ENCODE peak calls at places on chromosomes 11 and 22, in eight cellular contexts. I is cerebellar cortex; S is pulmonary artery endothelial cell; C is NCI-H446; Q is brain microvascular endothelial cell; V is EL; R is stimulated activated CD8-positive, alpha-beta memory T cell treated with anti-CD3 and anti-CD28 coated beads, Interleukin-4, amount 100 ng/mL, for 1 hour; N is mesenteric fat pad. K is an unnamed sample.

GRCh38 chr11:117059611-117060010 is 38.6 kb downstream of the SIK3 start:
- DNase-seq in V (no peak), C (no peak), I (no peak), Q (no peak), S (no peak), R (no peak), N (no peak), K (no peak)

GRCh38 chr22:22817468-22818201 is 70.0 kb upstream of the IGLL5 start:
- DNase-seq in Q (no peak), S (no peak), N (no peak), C (no peak), V (no peak), R (no peak), I (peak; percentile 29), K (no peak)

GRCh38 chr22:50276143-50276542 is 6.0 kb upstream of the MAPK11 start:
- DNase-seq in C (no peak), S (no peak), V (no peak), I (peak; percentile 70), N (no peak), R (peak; percentile 12), Q (no peak), K (peak; percentile 43)

GRCh38 chr11:126862664-126863247 is 137.8 kb downstream of the KIRREL3 start:
- DNase-seq in I (no peak), V (no peak), N (no peak), S (no peak), R (no peak), Q (no peak), C (no peak), K (no peak)

GRCh38 chr11:129709801-129710398 is 105.7 kb upstream of the TMEM45B start:
- DNase-seq in S (no peak), V (no peak), R (no peak), I (no peak), C (no peak), Q (no peak), N (peak; percentile 62), K (no peak)

GRCh38 chr22:26610072-26610958 is 7.5 kb downstream of the CRYBB1 start:
- DNase-seq in Q (peak; percentile 89), C (no peak), S (no peak), I (no peak), V (peak; percentile 97), R (no peak), N (peak; percentile 81), K (no peak)

GRCh38 chr22:47044722-47045545 is 282.5 kb downstream of the TBC1D22A start:
- DNase-seq in S (no peak), R (no peak), I (no peak), C (no peak), N (no peak), Q (no peak), V (no peak), K (no peak)

GRCh38 chr11:122979815-122980656 is 1.6 kb downstream of the BSX start:
- DNase-seq in I (no peak), Q (no peak), V (no peak), R (no peak), S (no peak), N (peak; percentile 64), C (no peak), K (no peak)

GRCh38 chr22:37930270-37930951 is 23.0 kb downstream of the C22orf23 start:
- DNase-seq in N (no peak), C (no peak), V (peak; percentile 38), I (peak; percentile 39), S (no peak), Q (no peak), R (no peak), K (no peak)

GRCh38 chr11:42524534-42525227 is 787.1 kb upstream of the API5 start:
- DNase-seq in R (no peak), I (peak; percentile 64), N (no peak), Q (peak; percentile 66), S (no peak), C (peak; percentile 73), V (peak; percentile 1), K (peak; percentile 18)

GRCh38 chr22:38262051-38262795 is 10.6 kb downstream of the TMEM184B start:
- DNase-seq in N (no peak), R (no peak), C (no peak), Q (no peak), S (no peak), V (peak; percentile 37), I (peak; percentile 76), K (no peak)

GRCh38 chr22:18970180-18970947 is 34.3 kb upstream of the PRODH start:
- DNase-seq in R (no peak), N (no peak), C (no peak), I (no peak), S (no peak), Q (no peak), V (peak; percentile 21), K (peak; percentile 15)

GRCh38 chr11:120547871-120548681 is 36.5 kb downstream of the GRIK4 start:
- DNase-seq in R (no peak), I (no peak), N (no peak), Q (peak; percentile 92), S (peak; percentile 55), C (peak; percentile 67), V (peak; percentile 98), K (no peak)

GRCh38 chr11:44095506-44096359 is at the start of gene EXT2:
- DNase-seq in R (peak; percentile 76), V (peak; percentile 81), I (peak; percentile 85), C (peak; percentile 52), Q (peak; percentile 68), S (peak; percentile 51), N (peak; percentile 98), K (peak; percentile 71)

GRCh38 chr11:34309970-34310369 is 47.8 kb downstream of the ABTB2 start:
- DNase-seq in I (no peak), Q (no peak), V (no peak), S (no peak), C (no peak), N (no peak), R (no peak), K (no peak)

GRCh38 chr11:12170984-12171383 is 60.6 kb downstream of the MICAL2 start:
- DNase-seq in V (no peak), I (no peak), R (no peak), N (no peak), C (no peak), S (no peak), Q (no peak), K (no peak)

GRCh38 chr11:18369398-18369797 is 25.0 kb upstream of the LDHA start:
- DNase-seq in N (no peak), C (no peak), Q (no peak), I (no peak), R (no peak), S (no peak), V (no peak), K (no peak)

GRCh38 chr11:102186836-102187235 is 76.6 kb downstream of the YAP1 start:
- DNase-seq in Q (no peak), V (no peak), R (no peak), C (no peak), I (no peak), N (no peak), S (no peak), K (no peak)

GRCh38 chr22:23401111-23401909 is 178.8 kb downstream of the IGLL1 start:
- DNase-seq in I (no peak), S (no peak), R (no peak), N (peak; percentile 88), C (no peak), V (peak; percentile 94), Q (peak; percentile 68), K (no peak)

GRCh38 chr11:101428918-101429317 is 154.9 kb downstream of the TRPC6 start:
- DNase-seq in R (no peak), V (peak; percentile 56), Q (peak; percentile 20), N (no peak), I (no peak), C (no peak), S (no peak), K (no peak)

GRCh38 chr11:120178441-120179070 is 32.3 kb upstream of the OAF start:
- DNase-seq in C (no peak), Q (no peak), V (peak; percentile 68), N (peak; percentile 65), S (no peak), R (no peak), I (no peak), K (no peak)

GRCh38 chr22:33593818-33594217 is 326.5 kb downstream of the LARGE1 start:
- DNase-seq in C (no peak), R (no peak), N (no peak), V (no peak), I (no peak), Q (no peak), S (no peak), K (no peak)

GRCh38 chr22:47392729-47393128 is 630.3 kb downstream of the TBC1D22A start:
- DNase-seq in R (no peak), S (no peak), C (no peak), I (no peak), N (no peak), Q (no peak), V (no peak), K (no peak)

GRCh38 chr11:62909107-62909894 is 11.9 kb downstream of the CHRM1 start:
- DNase-seq in V (peak; percentile 85), I (peak; percentile 35), N (no peak), R (no peak), C (no peak), Q (peak; percentile 67), S (peak; percentile 60), K (peak; percentile 15)

GRCh38 chr11:111322534-111322933 is 24.2 kb downstream of the POU2AF3 start:
- DNase-seq in V (no peak), Q (no peak), R (no peak), I (no peak), C (no peak), N (no peak), S (no peak), K (no peak)

GRCh38 chr11:49208006-49208721 is at the start of gene FOLH1:
- DNase-seq in N (no peak), C (no peak), S (no peak), R (no peak), I (no peak), Q (no peak), V (no peak), K (no peak)

GRCh38 chr11:72836111-72836510 is 21.9 kb downstream of the ATG16L2 start:
- DNase-seq in C (no peak), V (no peak), N (no peak), Q (no peak), S (no peak), R (no peak), I (no peak), K (no peak)

GRCh38 chr11:134957540-134958335 is 545.7 kb upstream of the B3GAT1 start:
- DNase-seq in C (no peak), V (no peak), N (no peak), Q (no peak), I (no peak), R (no peak), S (no peak), K (no peak)

GRCh38 chr22:19291218-19291579 is 320 bp downstream of the CLTCL1 start:
- DNase-seq in N (peak; percentile 90), V (peak; percentile 46), I (peak; percentile 14), C (no peak), S (no peak), Q (no peak), R (no peak), K (no peak)

GRCh38 chr11:122071680-122072321 is 44.2 kb downstream of the BLID start:
- DNase-seq in I (no peak), C (no peak), S (no peak), V (no peak), Q (no peak), R (no peak), N (no peak), K (no peak)

GRCh38 chr22:46612904-46613605 is 7.1 kb upstream of the GRAMD4 start:
- DNase-seq in I (no peak), Q (no peak), V (no peak), C (no peak), N (no peak), S (no peak), R (no peak), K (no peak)

GRCh38 chr11:60786811-60787567 is 1.9 kb downstream of the MS4A10 start:
- DNase-seq in R (no peak), V (peak; percentile 73), S (peak; percentile 92), C (no peak), I (no peak), N (no peak), Q (peak; percentile 82), K (peak; percentile 29)

GRCh38 chr22:26416670-26417270 is 12.3 kb upstream of the ASPHD2 start:
- DNase-seq in V (peak; percentile 91), Q (peak; percentile 70), N (no peak), R (no peak), I (no peak), C (no peak), S (no peak), K (no peak)

GRCh38 chr11:20131744-20132666 is 28.3 kb downstream of the DBX1 start:
- DNase-seq in Q (peak; percentile 53), I (peak; percentile 76), V (peak; percentile 66), S (no peak), N (no peak), C (no peak), R (peak; percentile 13), K (no peak)